ENCODE peak calls at places on chromosomes 1 and 21, in six cellular contexts. I, W, X, K, O and D are unnamed samples.

GRCh38 chr1:27382950-27383627 is at the start of gene CD164L2:
- DNase-seq in W (no peak), I (peak), K (no peak), O (no peak), X (peak), D (no peak)

GRCh38 chr1:224067621-224068457 is 46.1 kb upstream of the FBXO28 start:
- DNase-seq in K (no peak), X (no peak), O (peak), W (peak), I (no peak), D (peak)

GRCh38 chr1:25550683-25551310 is 7.4 kb downstream of the LDLRAP1 start:
- DNase-seq in W (no peak), O (peak), K (peak), X (no peak), I (no peak), D (peak)

GRCh38 chr1:65059930-65060538 is 88.0 kb upstream of the AK4 start:
- DNase-seq in O (peak), X (peak), W (peak), K (peak), I (no peak), D (peak)

GRCh38 chr1:81305997-81306452 is 494.7 kb upstream of the ADGRL2 start:
- DNase-seq in X (peak), O (peak), K (peak), I (no peak), W (peak), D (peak)

GRCh38 chr1:178571807-178572206 is 58.9 kb downstream of the TEX35 start:
- DNase-seq in W (no peak), O (no peak), X (no peak), K (no peak), I (no peak), D (no peak)

GRCh38 chr1:41282679-41283317 is 40.7 kb upstream of the SCMH1 start:
- DNase-seq in W (peak), K (no peak), I (no peak), X (peak), O (peak), D (peak)

GRCh38 chr1:232602622-232603021 is 27.3 kb downstream of the SIPA1L2 start:
- DNase-seq in W (no peak), O (no peak), K (no peak), I (no peak), X (no peak), D (no peak)

GRCh38 chr21:30436986-30437385 is 3.1 kb upstream of the KRTAP15-1 start:
- DNase-seq in O (no peak), I (no peak), K (no peak), W (no peak), X (no peak), D (no peak)

GRCh38 chr1:156534424-156535060 is 34.0 kb upstream of the MEF2D start:
- DNase-seq in W (no peak), K (no peak), O (no peak), X (no peak), I (peak), D (no peak)

GRCh38 chr1:22341791-22342605 is 109.7 kb upstream of the ZBTB40 start:
- DNase-seq in K (no peak), O (peak), W (peak), X (no peak), I (no peak), D (peak)

GRCh38 chr1:211667065-211667617 is 8.3 kb downstream of the NEK2 start:
- DNase-seq in I (no peak), X (no peak), K (no peak), O (no peak), W (no peak), D (no peak)

GRCh38 chr1:33379631-33380354 is 51.1 kb downstream of the PHC2 start:
- DNase-seq in W (no peak), X (no peak), O (no peak), I (no peak), K (no peak), D (no peak)

GRCh38 chr1:21939650-21940374 is 2.7 kb upstream of the HSPG2 start:
- DNase-seq in I (peak), O (peak), W (peak), K (peak), X (peak), D (peak)

GRCh38 chr1:94156226-94156625 is 35.3 kb upstream of the ABCA4 start:
- DNase-seq in I (no peak), K (no peak), O (peak), X (no peak), W (peak), D (peak)